ENCODE peak calls at places on chromosomes 4 and X, in six cellular contexts. O is SK-N-SH, W is K562, M is HepG2, J is HCT116, K is GM12878. A is an unnamed sample.
A peak's percentile ranks its signal among the peaks of the same experiment; 100 is the strongest.

GRCh38 chr4:2413821-2414610 is 4.4 kb downstream of the ZFYVE28 start:
- DNase-seq in O (no peak), W (peak; percentile 69), M (no peak), J (no peak), K (no peak), A (no peak)

GRCh38 chrX:31715675-31716074 is 643.8 kb upstream of the FTHL17 start:
- DNase-seq in O (no peak), W (no peak), M (no peak), J (no peak), K (no peak), A (no peak)

GRCh38 chrX:1442016-1442665 is 10.6 kb downstream of the ASMTL start:
- DNase-seq in O (no peak), W (no peak), M (no peak), J (no peak), K (no peak), A (no peak)

GRCh38 chrX:119753639-119754257 is 4.6 kb upstream of the SOWAHD start:
- DNase-seq in O (peak; percentile 57), W (peak; percentile 39), M (peak; percentile 25), J (peak; percentile 48), K (no peak), A (no peak)

GRCh38 chrX:107676559-107677378 is 48.5 kb downstream of the PRPS1 start:
- DNase-seq in O (peak; percentile 62), W (peak; percentile 69), M (no peak), J (peak; percentile 78), K (no peak), A (no peak)

GRCh38 chr4:122718265-122718664 is 14.2 kb upstream of the BBS12 start:
- DNase-seq in O (no peak), W (no peak), M (no peak), J (no peak), K (no peak), A (no peak)

GRCh38 chr4:113935190-113935589 is 44.3 kb downstream of the ARSJ start:
- DNase-seq in O (no peak), W (no peak), M (no peak), J (no peak), K (no peak), A (no peak)

GRCh38 chr4:158006973-158007372 is 165.9 kb downstream of the GASK1B start:
- DNase-seq in O (no peak), W (no peak), M (no peak), J (no peak), K (no peak), A (no peak)

GRCh38 chrX:111649641-111650040 is 31.3 kb upstream of the ALG13 start:
- DNase-seq in O (no peak), W (no peak), M (no peak), J (no peak), K (no peak), A (no peak)

GRCh38 chr4:152045397-152045780 is 284.6 kb upstream of the GATB start:
- DNase-seq in O (no peak), W (no peak), M (no peak), J (no peak), K (no peak), A (no peak)
- TF ChIP-seq YY1 in O (no peak), W (no peak), M (no peak), J (no peak), K (no peak), A (no peak)

GRCh38 chr4:130636486-130636885 is 1540.5 kb downstream of the C4orf33 start:
- DNase-seq in O (no peak), W (no peak), M (no peak), J (no peak), K (no peak), A (no peak)

GRCh38 chr4:130632731-130633604 is 1537.0 kb downstream of the C4orf33 start:
- DNase-seq in O (no peak), W (no peak), M (peak; percentile 10), J (no peak), K (no peak), A (no peak)
- H3K4me2 ChIP-seq in O (no peak overlapping the region), W (no peak overlapping the region), M (no peak overlapping the region), J (no peak overlapping the region), K (no peak overlapping the region), A (no peak overlapping the region)

GRCh38 chr4:11535333-11535732 is 106.6 kb upstream of the HS3ST1 start:
- DNase-seq in O (no peak), W (no peak), M (no peak), J (no peak), K (no peak), A (no peak)
- TF ChIP-seq YY1 in O (no peak), W (no peak), M (no peak), J (no peak), K (no peak), A (no peak)

GRCh38 chr4:54234497-54235205 is 5.6 kb downstream of the PDGFRA start:
- DNase-seq in O (peak; percentile 30), W (no peak), M (no peak), J (no peak), K (no peak), A (no peak)
- H3K4me2 ChIP-seq in O (peak overlapping the region; percentile 92), W (no peak overlapping the region), M (peak overlapping the region; percentile 87), J (peak overlapping the region; percentile 76), K (no peak overlapping the region), A (no peak overlapping the region)

GRCh38 chr4:20916106-20916505 is 215.8 kb downstream of the PACRGL start:
- DNase-seq in O (no peak), W (no peak), M (no peak), J (no peak), K (no peak), A (no peak)
- TF ChIP-seq YY1 in O (no peak), W (no peak), M (no peak), J (no peak), K (no peak), A (no peak)

GRCh38 chrX:134602410-134602809 is 55.9 kb downstream of the PLAC1 start:
- DNase-seq in O (no peak), W (no peak), M (no peak), J (no peak), K (no peak), A (no peak)

GRCh38 chrX:134603806-134604700 is 54.2 kb downstream of the PLAC1 start:
- DNase-seq in O (no peak), W (no peak), M (no peak), J (peak; percentile 71), K (no peak), A (no peak)

GRCh38 chrX:134600714-134601113 is 57.6 kb downstream of the PLAC1 start:
- DNase-seq in O (no peak), W (no peak), M (no peak), J (peak; percentile 46), K (no peak), A (no peak)

GRCh38 chrX:134601240-134601639 is 57.0 kb downstream of the PLAC1 start:
- DNase-seq in O (no peak), W (no peak), M (no peak), J (no peak), K (no peak), A (no peak)

DNA sequence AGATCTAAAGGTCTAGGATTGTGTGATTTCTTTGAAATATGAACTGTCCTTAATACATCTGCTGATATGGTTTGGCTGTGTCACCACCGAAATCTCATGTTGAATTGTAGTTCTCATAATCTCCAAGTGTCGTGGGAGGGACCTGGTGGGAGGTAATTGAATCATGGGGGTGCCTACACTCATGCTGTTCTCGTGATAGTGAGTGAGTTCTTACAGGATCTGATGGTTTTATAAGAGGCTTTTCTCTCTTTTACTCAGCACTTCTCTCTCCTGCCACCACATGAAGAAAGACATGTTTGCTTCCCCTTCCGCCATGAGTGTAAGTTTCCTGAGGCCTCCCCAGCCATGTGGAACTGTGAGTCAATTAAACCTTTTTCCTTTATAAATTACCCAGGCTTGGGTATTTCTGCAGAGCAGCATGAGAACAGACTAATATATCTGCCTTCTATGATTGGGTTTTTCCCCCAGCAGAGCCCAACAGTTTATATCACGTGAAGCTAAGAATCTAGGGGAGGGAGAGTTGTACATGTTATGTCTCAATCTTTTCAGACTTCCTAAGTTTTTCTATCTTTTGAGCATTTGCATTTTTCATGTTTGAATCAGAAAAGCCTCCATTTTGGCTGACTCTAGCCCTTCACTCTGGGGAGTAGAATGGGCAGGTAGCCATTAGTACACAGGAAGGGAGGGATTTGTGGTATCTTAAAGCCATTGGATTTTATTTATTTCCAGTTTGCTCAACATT is 58.9 kb downstream of the PLAC1 start:
- DNase-seq in O (no peak), W (no peak), M (no peak), J (no peak), K (peak; percentile 8), A (no peak)
- H3K4me2 ChIP-seq in O (no peak overlapping the region), W (no peak overlapping the region), M (no peak overlapping the region), J (no peak overlapping the region), K (no peak overlapping the region), A (no peak overlapping the region)

DNA sequence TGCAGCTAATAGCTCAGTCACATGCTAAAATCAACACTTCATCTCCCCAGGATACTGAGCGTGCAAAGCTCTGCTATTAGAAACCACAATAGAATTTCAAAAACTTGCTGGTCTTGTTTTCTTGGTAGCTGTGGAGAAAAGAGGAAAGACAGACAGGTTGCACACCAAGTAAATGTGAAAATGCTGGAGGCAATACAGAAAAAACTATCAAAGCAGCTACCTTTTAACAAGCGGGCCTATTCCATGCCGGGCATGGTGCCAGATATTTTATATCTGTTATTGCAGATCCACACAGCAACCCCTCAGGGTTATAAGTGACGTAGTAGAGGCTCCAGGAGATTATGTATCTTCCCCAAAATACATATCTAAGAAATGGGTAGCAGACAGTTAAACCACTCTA is 171.9 kb downstream of the DCTD start:
- DNase-seq in O (peak; percentile 41), W (no peak), M (no peak), J (no peak), K (no peak), A (no peak)
- TF ChIP-seq YY1 in O (no peak), W (no peak), M (no peak), J (no peak), K (no peak), A (no peak)

GRCh38 chrX:39972340-39972739 is 125.4 kb downstream of the BCOR start:
- DNase-seq in O (no peak), W (no peak), M (no peak), J (no peak), K (no peak), A (no peak)
- H3K4me2 ChIP-seq in O (no peak overlapping the region), W (no peak overlapping the region), M (no peak overlapping the region), J (peak overlapping the region; percentile 9), K (no peak overlapping the region), A (no peak overlapping the region)